ENCODE peak calls at places on chromosomes 2 and 18, in eight cellular contexts. S is keratinocyte; X is pancreas; E is aorta; Q is esophagus squamous epithelium; U is IMR-90; F is CD8-positive, alpha-beta T cell; R is adrenal gland. L is an unnamed sample. For H3K36me3 and H3K27me3, the result is how much of the 10 kb centered on the place peaks cover.

GRCh38 chr2:151857650-151858049 is 29.4 kb upstream of the ARL5A start:
- DNase-seq in S (no peak), X (no peak), E (no peak), Q (no peak), U (no peak), F (no peak), R (no peak), L (no peak)

GRCh38 chr2:50546790-50547189 is 485.1 kb downstream of the NRXN1 start:
- DNase-seq in S (peak), X (no peak), E (no peak), Q (no peak), U (peak), F (no peak), R (no peak), L (no peak)

GRCh38 chr18:80243204-80243603 is 4.1 kb downstream of the PARD6G start:
- DNase-seq in S (no peak), X (no peak), E (no peak), Q (no peak), U (no peak), F (no peak), R (no peak), L (no peak)

GRCh38 chr2:151655663-151656398 is 78.4 kb downstream of the NEB start:
- DNase-seq in S (no peak), X (no peak), E (no peak), Q (no peak), U (no peak), F (no peak), R (no peak), L (no peak)

GRCh38 chr2:70091364-70091763 is 4.1 kb downstream of the PCBP1 start:
- DNase-seq in S (no peak), X (no peak), E (no peak), Q (no peak), U (no peak), F (no peak), R (no peak), L (peak)

GRCh38 chr18:1014951-1015627 is 110.4 kb downstream of the ADCYAP1 start:
- DNase-seq in S (no peak), X (no peak), E (no peak), Q (no peak), U (no peak), F (no peak), R (no peak), L (no peak)

GRCh38 chr2:96953611-96954489 is 32.5 kb downstream of the FAM178B start:
- DNase-seq in S (no peak), X (no peak), E (peak), Q (no peak), U (no peak), F (no peak), R (no peak), L (no peak)

GRCh38 chr2:26941486-26941885 is 29.0 kb upstream of the MAPRE3 start:
- DNase-seq in S (peak), X (no peak), E (no peak), Q (no peak), U (no peak), F (no peak), R (no peak), L (no peak)

GRCh38 chr2:217714268-217714643 is 288.5 kb downstream of the TNS1 start:
- DNase-seq in S (no peak), X (no peak), E (peak), Q (no peak), U (peak), F (no peak), R (peak), L (no peak)

GRCh38 chr18:62999392-62999791 is 284.1 kb downstream of the PHLPP1 start:
- DNase-seq in S (no peak), X (peak), E (peak), Q (no peak), U (peak), F (no peak), R (peak), L (no peak)

GRCh38 chr2:16948710-16949109 is 283.1 kb upstream of the CYRIA start:
- DNase-seq in S (no peak), X (no peak), E (no peak), Q (no peak), U (no peak), F (no peak), R (no peak), L (no peak)

DNA sequence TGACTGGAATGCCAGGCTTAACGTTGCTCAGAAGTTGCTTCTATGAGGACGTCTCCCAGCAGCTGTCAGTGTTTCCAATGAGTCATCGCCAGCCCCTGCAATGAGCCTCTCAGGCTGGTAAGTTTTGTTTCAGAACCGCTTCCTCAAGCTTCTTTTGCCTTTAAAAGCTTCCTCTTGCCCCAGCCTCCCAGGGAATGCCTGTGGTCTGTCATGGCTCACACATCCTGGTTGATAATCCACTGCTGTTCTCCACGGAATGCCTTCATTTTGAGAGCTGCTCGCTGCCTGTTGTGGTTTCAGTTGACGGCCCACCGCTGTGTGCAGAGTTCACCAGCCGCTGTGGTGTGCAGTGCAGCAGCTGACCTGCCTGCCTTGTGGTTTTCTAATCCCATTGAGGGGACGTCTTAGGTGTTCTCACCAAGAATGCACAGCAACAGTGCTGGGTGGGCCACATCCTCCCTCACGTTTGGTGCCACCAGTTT is 96.4 kb downstream of the RTP5 start:
- DNase-seq in S (no peak), X (peak), E (no peak), Q (no peak), U (peak), F (peak), R (peak), L (no peak)
- H3K4me3 ChIP-seq in S (no peak), X (no peak), E (no peak), Q (no peak), U (peak), F (peak), R (no peak), L (no peak)

DNA sequence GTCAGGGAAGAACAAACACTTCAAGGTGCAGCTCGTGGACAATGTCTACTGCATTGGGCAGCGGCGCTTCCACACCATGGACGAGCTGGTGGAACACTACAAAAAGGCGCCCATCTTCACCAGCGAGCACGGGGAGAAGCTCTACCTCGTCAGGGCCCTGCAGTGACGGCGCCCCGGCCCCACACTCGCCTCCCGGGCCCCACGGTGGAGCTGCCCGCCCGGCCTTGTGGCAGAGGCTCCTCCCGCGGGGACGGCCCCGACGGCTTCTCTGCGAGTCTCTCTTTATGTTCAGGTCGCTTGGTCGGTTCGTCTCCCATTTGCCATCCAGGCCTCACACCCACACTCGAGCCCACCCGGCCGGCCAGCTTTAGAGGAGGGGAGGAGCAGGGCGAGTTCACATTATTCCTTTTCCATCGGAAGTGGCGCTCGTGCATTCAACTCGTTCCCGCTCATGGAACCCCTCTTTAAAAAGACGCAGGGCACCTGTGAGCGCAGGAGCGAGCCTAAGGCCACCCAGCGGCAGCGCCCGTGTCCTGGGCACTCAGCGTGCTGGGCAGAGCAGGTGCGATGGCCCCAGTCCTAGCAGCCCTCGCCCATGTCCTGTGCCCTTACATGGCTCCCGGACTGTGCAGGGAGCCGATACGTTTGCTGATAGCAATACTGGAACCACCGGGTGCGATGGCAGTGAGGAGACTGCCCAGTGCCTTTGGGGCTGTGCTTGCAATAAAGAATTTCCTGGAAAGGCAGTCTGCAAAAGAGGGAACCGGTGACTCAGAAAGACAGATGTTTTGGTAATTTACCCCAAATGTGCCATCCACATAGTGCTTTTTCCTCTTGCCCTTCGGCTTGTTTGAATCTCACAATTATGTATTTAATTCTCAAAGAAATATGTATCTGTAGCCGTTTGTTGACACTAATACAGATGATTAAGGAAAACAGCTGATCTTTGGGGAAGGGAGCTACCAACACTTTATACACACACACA is 148.6 kb downstream of the NCK2 start:
- DNase-seq in S (no peak), X (no peak), E (no peak), Q (no peak), U (no peak), F (no peak), R (no peak), L (no peak)
- H3K36me3 ChIP-seq in S (under half), X (under half), E (under half), Q (under half), U (under half), F (under half), R (under half), L (under half)

DNA sequence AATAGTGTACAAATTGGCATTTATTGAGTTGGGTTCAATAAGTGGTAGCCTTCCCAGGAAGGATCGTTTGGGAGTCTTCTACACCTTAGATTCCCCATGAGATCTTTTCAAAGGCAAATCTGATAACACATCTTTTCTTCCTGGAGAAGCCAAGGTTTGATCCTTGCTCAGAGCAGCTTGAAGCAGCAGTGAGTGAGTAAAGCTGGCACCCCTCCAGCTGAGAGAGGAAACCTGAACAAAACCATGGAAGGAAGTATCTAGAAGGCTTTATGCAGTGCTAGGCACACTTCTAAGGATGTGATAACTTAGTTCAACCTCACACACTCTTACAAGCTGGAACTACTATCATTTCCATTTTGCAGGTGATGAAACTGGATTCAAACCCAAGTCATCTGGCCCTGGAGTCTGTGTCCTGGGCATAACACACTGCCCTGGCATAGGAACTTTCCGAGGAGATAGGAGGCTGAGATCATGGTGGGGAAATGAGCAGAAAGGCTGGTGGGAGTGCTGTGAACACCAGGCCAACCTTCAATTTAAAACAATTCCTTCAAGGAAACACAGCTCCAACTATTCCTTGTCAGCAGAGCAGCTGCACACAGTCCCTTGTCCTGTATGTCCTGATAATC is 71.3 kb downstream of the CTAGE1 start:
- DNase-seq in S (no peak), X (peak), E (peak), Q (no peak), U (peak), F (no peak), R (peak), L (no peak)
- H3K27me3 ChIP-seq in S (under half), X (under half), E (under half), Q (under half), U (under half), F (under half), R (under half), L (half or more)

DNA sequence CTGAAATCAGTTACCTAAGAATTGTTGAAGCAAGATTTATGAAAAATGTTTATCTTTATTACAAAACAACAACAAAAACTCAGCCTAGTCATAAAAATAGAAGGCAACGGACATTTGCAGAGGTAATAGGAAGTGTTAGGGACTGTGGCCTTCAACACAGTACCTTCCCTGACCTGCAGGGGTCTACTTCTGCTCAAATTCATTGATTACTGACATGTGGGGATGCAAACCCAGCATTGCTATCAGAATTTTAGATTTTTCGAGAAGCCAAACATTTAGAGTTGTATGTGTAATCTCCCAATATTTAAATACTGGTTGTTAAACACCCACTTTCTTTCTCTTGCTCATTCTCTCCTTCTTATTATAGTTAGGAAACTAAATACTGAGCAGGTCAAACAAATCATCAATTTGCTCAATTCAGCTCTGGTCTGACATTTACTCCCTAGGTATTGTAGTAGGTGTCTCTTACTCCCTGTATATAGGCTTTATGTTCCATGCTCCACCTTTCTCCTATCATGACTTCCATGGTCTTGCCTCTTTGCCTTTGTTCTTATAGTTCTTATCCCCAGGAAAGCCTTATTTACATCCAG is 198.5 kb downstream of the UBE2E3 start:
- DNase-seq in S (no peak), X (no peak), E (no peak), Q (no peak), U (no peak), F (no peak), R (no peak), L (peak)
- H3K4me3 ChIP-seq in S (no peak), X (no peak), E (no peak), Q (no peak), U (no peak), F (no peak), R (no peak), L (no peak)

DNA sequence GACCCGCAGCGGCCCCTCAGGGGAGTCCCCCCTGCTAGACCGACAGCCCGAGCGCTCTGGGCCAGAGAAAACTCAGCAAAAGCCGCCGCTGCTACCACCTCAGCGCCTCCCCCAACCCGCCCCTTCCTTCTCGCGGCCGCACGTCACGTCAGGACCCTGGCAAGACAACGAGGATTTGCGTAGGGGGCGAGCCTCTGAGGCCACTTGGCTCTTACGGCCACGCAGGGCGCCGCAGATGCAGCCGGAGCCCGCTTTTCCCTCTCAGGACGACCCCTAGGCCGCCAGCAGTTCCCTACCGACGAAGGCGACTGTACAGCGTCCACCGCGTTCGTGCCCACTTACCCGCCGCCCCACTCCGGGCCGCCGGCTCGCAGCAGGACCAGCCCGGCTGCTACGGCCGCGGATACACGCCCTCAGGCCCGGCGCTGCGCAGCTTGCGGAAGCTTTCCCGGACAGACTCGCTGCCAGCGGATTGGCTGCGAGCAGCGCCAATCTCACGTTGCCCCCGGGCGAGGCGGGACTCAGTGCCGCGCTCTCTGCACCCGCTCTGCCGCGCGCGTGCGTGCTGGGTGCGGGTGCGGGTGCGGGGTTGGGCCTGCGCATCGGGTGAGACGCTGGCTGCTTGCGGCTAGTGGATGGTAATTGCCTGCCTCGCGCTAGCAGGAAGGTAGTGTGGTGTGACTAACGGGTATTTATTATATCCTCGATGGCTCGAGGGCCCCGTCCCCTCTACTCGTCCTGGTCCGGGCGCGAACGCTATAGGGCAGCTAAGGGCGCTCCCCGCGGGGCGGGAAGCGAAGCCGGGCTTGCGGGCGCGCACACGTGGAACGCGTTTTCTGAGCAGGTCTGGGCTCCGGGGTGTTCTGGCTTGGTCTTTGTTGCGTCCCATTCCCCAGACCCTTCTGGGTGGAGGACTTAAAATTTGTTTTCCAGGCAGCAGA is at the start of the genes ORMDL1 and PMS1:
- DNase-seq in S (no peak), X (peak), E (peak), Q (peak), U (peak), F (peak), R (peak), L (peak)
- H3K36me3 ChIP-seq in S (under half), X (under half), E (under half), Q (under half), U (under half), F (under half), R (under half), L (under half)

GRCh38 chr2:222292738-222293134 is 6.1 kb downstream of the PAX3 start:
- DNase-seq in S (no peak), X (no peak), E (no peak), Q (no peak), U (no peak), F (no peak), R (no peak), L (no peak)

GRCh38 chr2:222291485-222291841 is 7.3 kb downstream of the PAX3 start:
- DNase-seq in S (no peak), X (no peak), E (no peak), Q (no peak), U (no peak), F (no peak), R (no peak), L (no peak)

GRCh38 chr2:222290691-222291484 is 7.9 kb downstream of the PAX3 start:
- DNase-seq in S (no peak), X (no peak), E (no peak), Q (no peak), U (no peak), F (no peak), R (no peak), L (peak)

GRCh38 chr2:222293660-222294630 is 4.9 kb downstream of the PAX3 start:
- DNase-seq in S (no peak), X (no peak), E (no peak), Q (no peak), U (no peak), F (no peak), R (no peak), L (peak)

GRCh38 chr2:222292113-222292737 is 6.6 kb downstream of the PAX3 start:
- DNase-seq in S (no peak), X (no peak), E (no peak), Q (no peak), U (no peak), F (no peak), R (no peak), L (no peak)
- H3K27me3 ChIP-seq in S (half or more), X (under half), E (under half), Q (half or more), U (half or more), F (under half), R (half or more), L (half or more)

GRCh38 chr2:162075689-162076132 is 1.7 kb upstream of the DPP4 start:
- DNase-seq in S (no peak), X (no peak), E (no peak), Q (no peak), U (peak), F (no peak), R (no peak), L (no peak)
- H3K4me3 ChIP-seq in S (no peak), X (no peak), E (no peak), Q (no peak), U (no peak), F (no peak), R (no peak), L (no peak)

DNA sequence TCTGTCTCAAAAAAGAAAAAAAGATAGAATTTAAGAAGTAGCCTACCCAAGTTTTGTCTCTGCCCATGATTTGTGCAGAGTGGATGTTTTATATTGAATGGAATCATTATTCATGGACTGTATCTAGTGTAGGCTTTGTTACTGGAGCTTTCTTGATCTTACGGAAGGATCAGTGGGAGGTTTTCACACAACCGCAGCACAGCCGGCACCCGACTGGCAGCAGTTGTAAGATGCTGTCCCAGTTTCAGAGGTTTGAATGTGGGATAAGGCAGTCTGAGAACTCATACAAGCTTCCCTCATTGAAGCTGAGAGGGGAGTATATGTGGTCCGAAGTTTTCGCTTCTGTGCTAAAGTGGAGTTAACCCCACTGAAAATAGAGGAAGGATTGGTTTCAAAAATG is 19.7 kb upstream of the SAG start:
- DNase-seq in S (no peak), X (no peak), E (no peak), Q (no peak), U (no peak), F (no peak), R (no peak), L (no peak)
- H3K36me3 ChIP-seq in S (under half), X (under half), E (under half), Q (under half), U (under half), F (half or more), R (half or more), L (under half)

DNA sequence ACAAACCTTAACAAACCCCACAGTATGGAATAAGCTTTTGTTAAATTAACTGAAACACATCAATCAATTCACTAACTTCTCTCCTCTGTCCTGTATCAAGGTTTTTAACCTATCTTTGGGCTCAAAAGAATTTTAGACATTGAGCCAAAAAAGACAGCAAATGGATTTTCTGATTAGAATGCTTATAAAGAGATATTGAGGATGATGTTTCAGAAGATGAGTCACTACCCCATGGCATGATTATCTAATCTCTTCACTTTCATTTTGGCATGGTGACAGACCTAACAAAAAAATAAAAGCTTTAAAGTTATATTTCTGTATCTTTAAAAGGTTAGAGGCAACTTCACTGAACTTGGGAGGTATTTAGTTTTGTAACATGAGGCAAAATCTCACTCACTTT is 55.5 kb downstream of the SGPP2 start:
- DNase-seq in S (no peak), X (no peak), E (no peak), Q (no peak), U (no peak), F (no peak), R (no peak), L (no peak)
- H3K27me3 ChIP-seq in S (under half), X (under half), E (under half), Q (under half), U (under half), F (under half), R (under half), L (under half)

GRCh38 chr2:197614532-197614931 is 60.9 kb downstream of the RFTN2 start:
- DNase-seq in S (no peak), X (no peak), E (no peak), Q (no peak), U (no peak), F (no peak), R (no peak), L (no peak)
- H3K4me3 ChIP-seq in S (no peak), X (no peak), E (no peak), Q (no peak), U (no peak), F (no peak), R (no peak), L (no peak)

L was measured in H7.